ENCODE peak calls at places on chromosomes 13 and 19, in five cellular contexts. A is SK-N-SH, V is Peyer's patch, W is left ventricle myocardium inferior, U is HFFc6. P is an unnamed sample.

GRCh38 chr19:38831142-38831605 is 420 bp downstream of the ECH1 start:
- DNase-seq in A (peak), V (peak), W (peak), U (peak), P (peak)

GRCh38 chr19:10899171-10899653 is 27.9 kb downstream of the CARM1 start:
- DNase-seq in A (peak), V (peak), W (peak), U (no peak), P (no peak)

GRCh38 chr19:46926201-46927071 is 65.6 kb downstream of the ARHGAP35 start:
- DNase-seq in A (no peak), V (no peak), W (no peak), U (no peak), P (no peak)

GRCh38 chr19:5338661-5339469 is 1.7 kb downstream of the PTPRS start:
- DNase-seq in A (peak), V (no peak), W (no peak), U (no peak), P (peak)

GRCh38 chr19:3474015-3474414 is 6.3 kb downstream of the SMIM24 start:
- DNase-seq in A (no peak), V (peak), W (no peak), U (no peak), P (no peak)

GRCh38 chr19:33819875-33820781 is 23.5 kb downstream of the KCTD15 start:
- DNase-seq in A (peak), V (peak), W (peak), U (peak), P (peak)

GRCh38 chr13:37127706-37128241 is 22.3 kb upstream of the CSNK1A1L start:
- DNase-seq in A (no peak), V (no peak), W (no peak), U (peak), P (no peak)

GRCh38 chr13:99144306-99144705 is 56.3 kb upstream of the UBAC2 start:
- DNase-seq in A (no peak), V (no peak), W (no peak), U (no peak), P (peak)

GRCh38 chr19:1131718-1132552 is 28.1 kb downstream of the GPX4 start:
- DNase-seq in A (no peak), V (peak), W (peak), U (peak), P (peak)

GRCh38 chr13:33367186-33367895 is 81.8 kb upstream of the STARD13 start:
- DNase-seq in A (peak), V (no peak), W (no peak), U (no peak), P (no peak)

GRCh38 chr19:15476334-15476733 is 3.0 kb downstream of the PGLYRP2 start:
- DNase-seq in A (no peak), V (no peak), W (no peak), U (no peak), P (peak)

GRCh38 chr19:52492991-52493470 is 34.4 kb upstream of the ZNF808 start:
- DNase-seq in A (peak), V (no peak), W (peak), U (no peak), P (peak)

GRCh38 chr13:46595136-46595917 is 42.4 kb downstream of the LRCH1 start:
- DNase-seq in A (no peak), V (no peak), W (no peak), U (peak), P (no peak)

GRCh38 chr13:78630509-78630908 is 27.2 kb upstream of the POU4F1 start:
- DNase-seq in A (no peak), V (no peak), W (no peak), U (no peak), P (no peak)

GRCh38 chr19:4279530-4280422 is 710 bp downstream of the SHD start:
- DNase-seq in A (peak), V (no peak), W (no peak), U (no peak), P (no peak)

GRCh38 chr13:36261976-36262375 is 35.6 kb downstream of the CCDC169 start:
- DNase-seq in A (no peak), V (no peak), W (no peak), U (no peak), P (no peak)

GRCh38 chr19:3547301-3547731 is 8.3 kb downstream of the TEKTIP1 start:
- DNase-seq in A (peak), V (no peak), W (no peak), U (no peak), P (no peak)

GRCh38 chr19:54178581-54179261 is 5.8 kb upstream of the TMC4 start:
- DNase-seq in A (peak), V (no peak), W (no peak), U (no peak), P (no peak)

GRCh38 chr19:38665219-38665931 is 17.9 kb downstream of the ACTN4 start:
- DNase-seq in A (no peak), V (no peak), W (no peak), U (no peak), P (no peak)

GRCh38 chr19:35842666-35843272 is 9.5 kb downstream of the NPHS1 start:
- DNase-seq in A (no peak), V (no peak), W (no peak), U (no peak), P (no peak)

GRCh38 chr13:28313579-28313978 is 175.2 kb downstream of the PAN3 start:
- DNase-seq in A (no peak), V (no peak), W (no peak), U (peak), P (peak)

GRCh38 chr19:18784786-18785120 is 6.4 kb downstream of the COMP start:
- DNase-seq in A (no peak), V (no peak), W (no peak), U (no peak), P (no peak)

GRCh38 chr19:11172576-11172975 is 17.0 kb upstream of the SPC24 start:
- DNase-seq in A (no peak), V (no peak), W (no peak), U (no peak), P (no peak)

GRCh38 chr13:20904908-20905307 is 2.4 kb upstream of the XPO4 start:
- DNase-seq in A (no peak), V (no peak), W (no peak), U (no peak), P (no peak)

GRCh38 chr13:46124531-46124966 is 19.7 kb upstream of the CPB2 start:
- DNase-seq in A (no peak), V (no peak), W (no peak), U (no peak), P (no peak)

GRCh38 chr13:68152414-68152813 is 922.3 kb upstream of the PCDH9 start:
- DNase-seq in A (no peak), V (no peak), W (no peak), U (no peak), P (no peak)

GRCh38 chr13:112893570-112894422 is 75.2 kb upstream of the MCF2L start:
- DNase-seq in A (peak), V (peak), W (no peak), U (no peak), P (peak)

GRCh38 chr19:16671652-16672274 is 10.8 kb downstream of the TMEM38A start:
- DNase-seq in A (no peak), V (no peak), W (peak), U (no peak), P (no peak)

GRCh38 chr13:51714663-51715168 is 89.2 kb downstream of the DHRS12 start:
- DNase-seq in A (no peak), V (no peak), W (no peak), U (peak), P (peak)

GRCh38 chr13:87128006-87128405 is 543.2 kb upstream of the SLITRK5 start:
- DNase-seq in A (no peak), V (no peak), W (no peak), U (no peak), P (no peak)

DNA sequence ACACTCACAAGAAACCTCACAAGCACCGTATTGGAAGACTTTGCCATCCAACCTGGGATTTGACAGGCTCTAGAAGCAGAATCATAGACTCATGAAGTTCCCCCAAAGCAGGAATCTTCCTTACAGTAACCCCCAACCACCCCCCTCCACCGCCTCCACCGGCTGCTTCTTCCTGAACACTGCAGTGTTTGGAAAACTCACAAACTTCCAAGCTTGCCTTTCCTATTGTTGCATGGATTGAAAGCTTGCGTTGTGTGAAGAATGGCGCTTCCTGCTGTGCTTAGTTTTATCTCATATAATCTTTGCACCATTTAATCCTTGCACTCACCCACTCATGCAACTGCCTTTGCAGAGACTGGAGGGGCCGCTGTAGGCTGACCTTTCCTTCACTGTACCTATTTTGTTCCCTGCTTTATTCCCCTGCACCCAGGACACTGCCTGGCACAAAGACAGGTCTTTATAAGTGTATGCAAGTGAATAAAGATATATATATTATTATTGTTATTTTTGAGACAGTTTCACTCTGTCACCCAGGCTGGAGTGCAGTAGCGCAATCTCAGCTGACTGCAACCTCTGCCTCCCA is 3.7 kb downstream of the ALOX5AP start:
- DNase-seq in A (no peak), V (no peak), W (no peak), U (no peak), P (no peak)
- TF ChIP-seq CTCF in A (no peak), V (no peak), W (no peak), U (no peak), P (no peak)

DNA sequence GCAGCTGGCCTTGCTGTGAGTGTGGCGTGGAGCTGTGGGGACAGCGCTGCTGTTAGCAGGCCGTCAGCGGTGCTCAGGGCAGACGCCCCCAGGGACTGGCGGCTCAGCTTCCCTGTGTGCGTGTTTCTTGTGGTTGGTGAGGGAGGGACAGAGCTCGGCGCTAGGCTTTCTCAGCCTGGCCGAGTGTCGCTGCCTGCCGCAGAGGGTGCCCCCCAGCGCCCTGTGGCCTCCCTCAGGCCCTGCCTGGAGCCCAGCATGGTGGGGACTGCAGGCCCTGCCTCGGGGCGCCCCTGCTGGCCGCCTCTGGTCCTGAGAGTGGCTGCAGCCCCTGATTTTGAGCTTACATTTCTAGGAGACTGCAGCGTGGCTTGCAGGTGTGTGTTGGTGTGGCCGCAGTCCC is 35.5 kb downstream of the DOT1L start:
- DNase-seq in A (peak), V (no peak), W (no peak), U (no peak), P (no peak)
- TF ChIP-seq CTCF in A (peak), V (no peak), W (peak), U (peak), P (peak)

DNA sequence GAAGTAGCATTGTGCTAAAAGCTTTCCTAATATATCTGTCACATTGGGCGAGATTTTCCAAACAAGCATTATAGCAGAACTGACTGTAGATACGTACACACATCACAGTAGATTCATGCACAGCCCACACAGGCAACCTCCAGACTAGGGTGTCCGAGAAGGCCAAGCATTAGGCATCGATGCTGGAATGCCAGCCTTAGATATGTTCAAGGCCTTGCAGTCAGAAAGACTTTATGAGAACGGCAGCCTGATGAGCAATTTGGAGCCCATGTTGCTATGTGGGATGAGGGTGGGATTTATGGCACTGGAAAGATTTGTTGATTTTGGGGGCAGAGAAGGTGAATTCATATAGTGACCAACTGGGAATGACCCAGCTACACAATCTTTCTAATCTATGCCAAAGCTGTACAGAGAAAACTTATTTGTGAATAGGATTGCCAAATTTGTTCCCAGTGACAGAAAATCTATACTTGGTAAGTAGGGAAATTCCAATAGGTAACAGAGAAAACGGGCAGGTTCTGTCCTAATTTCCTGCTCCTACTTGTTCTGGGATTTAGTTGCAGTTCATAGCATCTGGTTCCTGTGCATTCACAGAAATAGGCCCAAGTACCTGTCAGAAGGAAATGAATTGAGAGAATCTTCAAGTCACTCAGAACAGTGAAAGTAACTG is 31.0 kb upstream of the SPRY2 start:
- DNase-seq in A (no peak), V (no peak), W (no peak), U (no peak), P (no peak)
- TF ChIP-seq CTCF in A (no peak), V (no peak), W (no peak), U (no peak), P (no peak)

GRCh38 chr13:41426047-41426446 is 31.3 kb upstream of the RGCC start:
- DNase-seq in A (no peak), V (no peak), W (no peak), U (no peak), P (no peak)

GRCh38 chr13:41427700-41428099 is 29.6 kb upstream of the RGCC start:
- DNase-seq in A (peak), V (no peak), W (no peak), U (no peak), P (no peak)

DNA sequence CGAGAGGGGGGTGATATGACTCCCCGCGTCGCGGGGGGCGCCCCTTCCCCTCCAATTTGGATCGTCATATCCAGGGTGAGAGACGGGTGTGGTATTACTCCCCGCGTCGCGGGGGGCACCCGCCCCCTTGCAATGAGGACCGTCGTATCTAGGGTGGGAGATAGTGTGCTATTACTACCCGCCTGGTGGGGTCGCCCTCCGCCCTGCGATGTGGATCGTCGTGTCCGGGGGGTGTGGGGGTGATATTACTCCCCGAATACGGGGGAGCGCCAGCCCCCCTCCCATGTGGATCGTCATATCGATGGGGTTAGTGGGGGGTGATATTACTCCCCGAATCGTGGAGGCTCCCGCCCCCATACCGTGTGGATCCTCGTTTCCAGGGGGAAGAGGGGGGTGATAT is 29.2 kb upstream of the RGCC start:
- DNase-seq in A (peak), V (no peak), W (no peak), U (no peak), P (peak)
- TF ChIP-seq CTCF in A (peak), V (no peak), W (peak), U (peak), P (peak)

DNA sequence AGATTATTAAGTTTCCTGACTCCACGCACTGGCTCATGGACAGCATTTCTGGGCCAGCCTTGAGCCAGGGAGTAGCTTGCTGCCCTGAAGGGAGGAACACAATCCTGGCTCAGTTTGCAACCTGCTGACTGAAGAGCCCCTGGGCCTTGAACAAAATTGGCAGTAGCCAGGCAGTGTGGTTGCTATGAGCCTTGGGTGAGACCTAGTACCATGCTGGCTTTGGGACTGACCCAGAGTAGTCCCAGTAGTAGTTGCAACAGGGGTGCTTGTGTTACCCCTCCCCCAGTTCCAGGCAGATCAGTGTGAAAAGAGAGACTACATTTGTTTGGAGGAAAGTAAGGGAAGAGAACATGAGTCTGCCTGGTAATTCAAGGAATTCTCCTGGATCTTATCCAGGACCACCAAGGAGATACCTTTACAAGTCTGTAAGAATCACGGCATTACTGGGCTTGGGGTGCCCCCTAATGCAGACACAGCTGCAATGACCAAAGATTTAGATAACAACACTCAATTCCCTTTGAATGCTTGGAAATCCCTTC is 22.0 kb downstream of the ITGBL1 start:
- DNase-seq in A (no peak), V (no peak), W (no peak), U (peak), P (no peak)
- TF ChIP-seq CTCF in A (peak), V (no peak), W (peak), U (peak), P (peak)